ENCODE peak calls at places on chromosomes 13 and 19, in ten cellular contexts. E is cardiac muscle cell, M is adrenal gland, X is heart left ventricle, B is neural progenitor cell, R is PC-3, H is transverse colon, D is HCT116, L is OCI-LY7, Y is upper lobe of left lung. S is an unnamed sample.

GRCh38 chr19:41531438-41532311 is 44.3 kb upstream of the CEACAM21 start:
- DNase-seq in E (peak), M (peak), X (peak), B (no peak), R (no peak), H (peak), D (no peak), L (peak), Y (peak), S (peak)

GRCh38 chr19:40445945-40446784 is 2.0 kb upstream of the SERTAD3 start:
- DNase-seq in E (no peak), M (no peak), X (no peak), B (peak), R (peak), H (peak), D (no peak), L (no peak), Y (no peak), S (no peak)

GRCh38 chr19:44142014-44142523 is 715 bp downstream of the ZNF234 start:
- DNase-seq in E (peak), M (peak), X (no peak), B (peak), R (peak), H (no peak), D (no peak), L (no peak), Y (no peak), S (peak)

GRCh38 chr13:46119883-46120614 is 15.2 kb upstream of the CPB2 start:
- DNase-seq in E (peak), M (peak), X (no peak), B (no peak), R (peak), H (no peak), D (peak), L (no peak), Y (peak), S (peak)

GRCh38 chr19:35615036-35615435 is 2.5 kb downstream of the HAUS5 start:
- DNase-seq in E (no peak), M (no peak), X (no peak), B (no peak), R (no peak), H (no peak), D (no peak), L (no peak), Y (no peak), S (no peak)

GRCh38 chr19:41341669-41342490 is 11.8 kb downstream of the TGFB1 start:
- DNase-seq in E (no peak), M (no peak), X (no peak), B (no peak), R (no peak), H (peak), D (no peak), L (no peak), Y (peak), S (no peak)

GRCh38 chr13:111006508-111007031 is 91.7 kb upstream of the ANKRD10 start:
- DNase-seq in E (peak), M (peak), X (peak), B (peak), R (no peak), H (peak), D (no peak), L (no peak), Y (peak), S (peak)

GRCh38 chr19:48636859-48637448 is at the start of gene DBP:
- DNase-seq in E (no peak), M (no peak), X (no peak), B (no peak), R (peak), H (peak), D (no peak), L (no peak), Y (peak), S (no peak)

GRCh38 chr13:74730556-74731331 is 596.5 kb upstream of the KLF12 start:
- DNase-seq in E (peak), M (no peak), X (no peak), B (no peak), R (no peak), H (no peak), D (no peak), L (no peak), Y (no peak), S (no peak)

GRCh38 chr13:73816702-73817101 is 317.5 kb downstream of the KLF12 start:
- DNase-seq in E (no peak), M (no peak), X (no peak), B (no peak), R (peak), H (no peak), D (peak), L (no peak), Y (no peak), S (no peak)

GRCh38 chr19:46017874-46018675 is 4.8 kb downstream of the PGLYRP1 start:
- DNase-seq in E (no peak), M (no peak), X (no peak), B (no peak), R (no peak), H (no peak), D (no peak), L (no peak), Y (no peak), S (no peak)

GRCh38 chr13:34156841-34157365 is 339.0 kb downstream of the RFC3 start:
- DNase-seq in E (peak), M (peak), X (peak), B (no peak), R (peak), H (peak), D (peak), L (no peak), Y (peak), S (peak)

GRCh38 chr19:44808463-44809371 is at the start of gene BCAM:
- DNase-seq in E (peak), M (peak), X (peak), B (peak), R (peak), H (peak), D (no peak), L (no peak), Y (peak), S (no peak)

GRCh38 chr19:42396248-42396541 is 6.1 kb upstream of the CNFN start:
- DNase-seq in E (peak), M (no peak), X (no peak), B (no peak), R (no peak), H (no peak), D (no peak), L (peak), Y (peak), S (no peak)

GRCh38 chr13:24698686-24699085 is 18.5 kb downstream of the ATP12A start:
- DNase-seq in E (no peak), M (no peak), X (no peak), B (no peak), R (no peak), H (no peak), D (no peak), L (no peak), Y (no peak), S (no peak)

GRCh38 chr13:111627596-111627995 is 307.2 kb downstream of the TEX29 start:
- DNase-seq in E (no peak), M (no peak), X (no peak), B (no peak), R (no peak), H (no peak), D (no peak), L (no peak), Y (no peak), S (no peak)

GRCh38 chr13:23020246-23020843 is 160.4 kb upstream of the SGCG start:
- DNase-seq in E (peak), M (peak), X (peak), B (peak), R (peak), H (peak), D (peak), L (peak), Y (peak), S (peak)

GRCh38 chr13:114324334-114324733 is 10.0 kb downstream of the CHAMP1 start:
- DNase-seq in E (no peak), M (no peak), X (no peak), B (no peak), R (no peak), H (no peak), D (no peak), L (no peak), Y (no peak), S (no peak)

GRCh38 chr13:75544681-75545333 is 4.8 kb upstream of the UCHL3 start:
- DNase-seq in E (peak), M (peak), X (no peak), B (no peak), R (peak), H (no peak), D (no peak), L (no peak), Y (no peak), S (peak)

GRCh38 chr13:41019027-41019487 is at the start of gene ELF1:
- DNase-seq in E (peak), M (peak), X (no peak), B (no peak), R (peak), H (peak), D (peak), L (peak), Y (peak), S (peak)

GRCh38 chr13:26948353-26948752 is 187.8 kb upstream of the GPR12 start:
- DNase-seq in E (no peak), M (no peak), X (no peak), B (no peak), R (no peak), H (no peak), D (no peak), L (no peak), Y (peak), S (no peak)

GRCh38 chr19:18282021-18282787 is 782 bp upstream of the JUND start:
- DNase-seq in E (no peak), M (no peak), X (no peak), B (peak), R (peak), H (no peak), D (no peak), L (peak), Y (peak), S (no peak)

DNA sequence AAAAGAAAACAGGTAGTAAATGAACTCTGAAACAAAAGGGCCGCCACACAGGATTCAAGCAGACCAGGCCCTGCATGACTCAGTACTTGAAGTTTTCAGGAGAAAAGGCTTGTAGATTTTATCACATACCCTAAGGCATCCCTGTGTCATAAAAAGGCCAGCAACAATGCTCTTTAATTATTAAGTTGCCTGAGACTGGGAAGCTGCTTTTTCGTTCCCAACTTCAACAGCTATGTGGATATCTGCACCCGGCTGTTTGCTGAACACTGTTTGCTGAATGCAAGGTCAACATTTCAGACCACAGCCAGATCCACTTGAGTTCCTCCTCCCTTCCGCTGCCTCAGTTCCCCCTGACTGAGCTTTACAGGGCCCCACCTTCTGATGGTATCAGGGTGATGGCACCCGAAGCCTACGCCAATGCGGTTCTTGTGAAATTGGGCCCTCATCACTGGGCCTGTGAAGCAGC is 6.1 kb upstream of the ECH1 start:
- DNase-seq in E (no peak), M (no peak), X (no peak), B (no peak), R (peak), H (no peak), D (no peak), L (no peak), Y (no peak), S (no peak)
- H3K27ac ChIP-seq in E (peak), M (no peak), X (no peak), B (no peak), R (peak), H (peak), D (peak), L (no peak), Y (peak), S (no peak)

DNA sequence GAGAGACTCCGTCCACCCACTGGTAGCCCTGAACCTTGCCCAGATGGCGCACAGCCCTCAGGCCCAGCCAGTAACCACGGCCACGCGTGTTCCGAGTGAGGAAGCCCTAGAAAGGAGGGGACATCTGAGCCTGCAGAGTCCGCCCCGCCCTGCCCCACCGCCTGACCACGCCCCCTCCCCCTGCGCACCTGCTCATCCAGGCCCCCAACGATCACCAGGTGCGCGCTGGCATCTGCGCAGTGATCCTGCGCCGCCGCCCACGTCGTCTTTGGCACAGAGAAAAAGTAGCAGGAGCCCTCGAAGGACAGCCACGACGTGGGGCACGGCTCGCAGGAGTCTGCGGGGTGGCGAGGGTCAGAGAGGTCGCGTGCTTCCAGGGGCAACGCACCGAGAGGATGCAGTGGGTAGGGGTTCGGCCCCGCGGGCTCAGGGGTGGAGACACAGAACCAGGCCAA is 2.1 kb downstream of the CLEC4G start:
- DNase-seq in E (no peak), M (no peak), X (no peak), B (no peak), R (no peak), H (no peak), D (no peak), L (no peak), Y (no peak), S (no peak)
- H3K4me3 ChIP-seq in E (no peak), M (no peak), X (no peak), B (no peak), R (no peak), H (no peak), D (no peak), L (no peak), Y (no peak), S (no peak)

GRCh38 chr13:19085876-19086275 is 95.7 kb downstream of the TUBA3C start:
- DNase-seq in E (no peak), M (no peak), X (no peak), B (no peak), R (no peak), H (no peak), D (no peak), L (no peak), Y (no peak), S (no peak)

GRCh38 chr13:19088416-19088815 is 93.2 kb downstream of the TUBA3C start:
- DNase-seq in E (no peak), M (no peak), X (no peak), B (no peak), R (no peak), H (no peak), D (no peak), L (no peak), Y (no peak), S (no peak)

GRCh38 chr13:19085258-19085657 is 96.4 kb downstream of the TUBA3C start:
- DNase-seq in E (no peak), M (no peak), X (no peak), B (no peak), R (no peak), H (no peak), D (no peak), L (no peak), Y (no peak), S (no peak)

GRCh38 chr13:19090495-19090894 is 91.1 kb downstream of the TUBA3C start:
- DNase-seq in E (no peak), M (no peak), X (no peak), B (no peak), R (no peak), H (no peak), D (no peak), L (no peak), Y (no peak), S (no peak)

GRCh38 chr13:19089315-19089714 is 92.3 kb downstream of the TUBA3C start:
- DNase-seq in E (no peak), M (no peak), X (no peak), B (no peak), R (peak), H (no peak), D (no peak), L (no peak), Y (no peak), S (no peak)
- TF ChIP-seq CTCF in E (no peak), M (no peak), X (no peak), B (no peak), R (no peak), H (no peak), D (no peak), L (peak), Y (peak), S (no peak)

GRCh38 chr13:112716841-112717520 is 27.1 kb downstream of the ATP11A start:
- DNase-seq in E (no peak), M (no peak), X (no peak), B (no peak), R (no peak), H (no peak), D (no peak), L (no peak), Y (peak), S (no peak)
- H3K27ac ChIP-seq in E (peak), M (no peak), X (no peak), B (no peak), R (no peak), H (no peak), D (no peak), L (no peak), Y (peak), S (no peak)

S was measured in brain microvascular endothelial cell.